ENCODE peak calls at places on chromosomes 16 and 17, in nine cellular contexts. N is stimulated activated CD8-positive, alpha-beta memory T cell treated with anti-CD3 and anti-CD28 coated beads, Interleukin-4, amount 100 ng/mL, for 48 hours; G is activated gamma-delta T cell treated with Interleukin-2 at 50 U/mL for 16 hours; J is MM.1S; E is fibroblast of gingiva; Y is myocyte; U is skeletal muscle cell; B is left kidney; T is occipital lobe. D is an unnamed sample.

GRCh38 chr16:55081622-55082593 is 151.2 kb downstream of the IRX5 start:
- DNase-seq in E (no peak), U (no peak), G (no peak), T (no peak), J (no peak), N (no peak), B (no peak), Y (no peak), D (no peak)

GRCh38 chr17:62760059-62760887 is 47.8 kb downstream of the MARCHF10 start:
- DNase-seq in Y (no peak), G (no peak), U (no peak), E (peak), N (no peak), B (peak), J (no peak), T (no peak), D (no peak)

GRCh38 chr16:67378642-67379041 is 14.7 kb downstream of the TPPP3 start:
- DNase-seq in U (no peak), N (no peak), J (no peak), Y (no peak), B (peak), T (no peak), E (peak), G (no peak), D (no peak)

GRCh38 chr17:4998027-4998665 is 396 bp downstream of the KIF1C start:
- DNase-seq in T (no peak), E (no peak), G (no peak), Y (no peak), N (no peak), U (no peak), J (no peak), B (peak), D (peak)

GRCh38 chr17:78484300-78485159 is 92.7 kb downstream of the DNAH17 start:
- DNase-seq in G (peak), E (no peak), Y (no peak), J (no peak), T (no peak), N (peak), U (no peak), B (peak), D (peak)

GRCh38 chr17:40479754-40480480 is 21.5 kb downstream of the TNS4 start:
- DNase-seq in G (no peak), E (no peak), U (no peak), J (no peak), Y (no peak), N (peak), B (no peak), T (no peak), D (no peak)

GRCh38 chr16:67278773-67279295 is 498 bp upstream of the PLEKHG4 start:
- DNase-seq in G (peak), E (peak), N (peak), J (no peak), Y (no peak), B (no peak), T (no peak), U (no peak), D (peak)

GRCh38 chr17:19003966-19004600 is 481 bp downstream of the FAM83G start:
- DNase-seq in B (peak), Y (no peak), J (peak), G (peak), U (no peak), E (no peak), T (no peak), N (peak), D (peak)

GRCh38 chr17:2883544-2884203 is 87.4 kb downstream of the RAP1GAP2 start:
- DNase-seq in N (no peak), T (no peak), Y (peak), G (no peak), E (peak), U (no peak), J (no peak), B (no peak), D (peak)

GRCh38 chr16:66928702-66929388 is 3.5 kb upstream of the RRAD start:
- DNase-seq in G (no peak), B (peak), E (peak), T (no peak), J (no peak), U (no peak), N (peak), Y (peak), D (peak)

GRCh38 chr17:36901506-36901905 is 35.8 kb upstream of the LHX1 start:
- DNase-seq in U (no peak), B (peak), G (no peak), J (no peak), Y (no peak), E (no peak), N (no peak), T (no peak), D (peak)

GRCh38 chr17:373616-374225 is 21.1 kb upstream of the RPH3AL start:
- DNase-seq in G (no peak), U (no peak), Y (no peak), E (no peak), J (no peak), T (no peak), B (no peak), N (no peak), D (peak)

GRCh38 chr17:69883139-69883538 is 191.9 kb upstream of the KCNJ16 start:
- DNase-seq in J (no peak), G (no peak), Y (no peak), U (no peak), T (no peak), B (no peak), E (no peak), N (no peak), D (no peak)

GRCh38 chr16:85137323-85138072 is 25.2 kb upstream of the CIBAR2 start:
- DNase-seq in U (peak), N (no peak), Y (peak), T (peak), G (no peak), E (peak), B (peak), J (no peak), D (no peak)

GRCh38 chr17:81870155-81870977 is 771 bp downstream of the ARHGDIA start:
- DNase-seq in Y (peak), T (no peak), U (no peak), N (peak), G (no peak), B (peak), J (peak), E (no peak), D (peak)

GRCh38 chr17:33202011-33202410 is 91.1 kb downstream of the ASIC2 start:
- DNase-seq in J (no peak), E (no peak), N (no peak), G (no peak), B (no peak), T (no peak), Y (no peak), U (no peak), D (peak)

GRCh38 chr17:45895304-45895968 is 1.1 kb downstream of the MAPT start:
- DNase-seq in U (no peak), N (peak), T (peak), G (no peak), E (no peak), Y (no peak), B (peak), J (no peak), D (peak)

GRCh38 chr16:51248217-51248616 is 97.1 kb upstream of the SALL1 start:
- DNase-seq in E (no peak), T (no peak), G (no peak), N (no peak), B (no peak), Y (no peak), J (no peak), U (no peak), D (no peak)

GRCh38 chr17:75679706-75680201 is 12.6 kb downstream of the SAP30BP start:
- DNase-seq in J (no peak), E (peak), B (no peak), Y (no peak), N (no peak), U (no peak), T (no peak), G (no peak), D (no peak)

GRCh38 chr17:77036841-77037381 is 103.9 kb upstream of the SEC14L1 start:
- DNase-seq in T (peak), G (no peak), U (no peak), N (no peak), E (no peak), J (peak), Y (peak), B (peak), D (no peak)

GRCh38 chr17:70106551-70106950 is 31.5 kb downstream of the KCNJ16 start:
- DNase-seq in E (no peak), N (no peak), T (no peak), J (no peak), G (no peak), B (no peak), Y (no peak), U (no peak), D (no peak)

GRCh38 chr17:19937522-19937921 is 40.1 kb downstream of the AKAP10 start:
- DNase-seq in N (no peak), J (no peak), G (no peak), Y (no peak), U (no peak), B (no peak), T (no peak), E (peak), D (no peak)

GRCh38 chr17:68318103-68318991 is 27.1 kb downstream of the ARSG start:
- DNase-seq in G (no peak), E (peak), B (no peak), T (no peak), N (no peak), Y (peak), J (no peak), U (peak), D (no peak)

GRCh38 chr17:74089869-74090464 is 113.5 kb upstream of the RPL38 start:
- DNase-seq in E (no peak), J (peak), T (no peak), Y (peak), N (peak), G (peak), B (peak), U (peak), D (peak)

GRCh38 chr16:1781254-1781653 is 1.1 kb downstream of the SPSB3 start:
- DNase-seq in E (no peak), B (no peak), J (no peak), G (no peak), U (no peak), N (no peak), Y (no peak), T (no peak), D (no peak)

GRCh38 chr16:1723450-1724147 is 17.6 kb downstream of the MAPK8IP3 start:
- DNase-seq in Y (peak), G (peak), B (peak), E (no peak), U (no peak), T (no peak), J (peak), N (peak), D (peak)

GRCh38 chr17:21034350-21035235 is 8.2 kb downstream of the USP22 start:
- DNase-seq in N (no peak), Y (peak), U (no peak), B (no peak), J (peak), T (no peak), E (no peak), G (peak), D (peak)

GRCh38 chr17:77817953-77818352 is 140.6 kb upstream of the TNRC6C start:
- DNase-seq in B (no peak), J (no peak), T (no peak), E (no peak), U (no peak), Y (peak), G (no peak), N (no peak), D (no peak)

GRCh38 chr17:29168079-29168758 is 12.0 kb downstream of the MYO18A start:
- DNase-seq in E (no peak), U (no peak), T (no peak), G (no peak), N (no peak), Y (peak), J (no peak), B (no peak), D (no peak)

GRCh38 chr17:77872714-77873517 is 85.6 kb upstream of the TNRC6C start:
- DNase-seq in B (no peak), T (no peak), U (no peak), E (no peak), N (no peak), J (no peak), Y (no peak), G (no peak), D (no peak)

GRCh38 chr17:64146418-64147109 is 16.6 kb upstream of the ERN1 start:
- DNase-seq in B (peak), G (peak), T (peak), J (peak), U (peak), Y (peak), N (peak), E (peak), D (peak)

GRCh38 chr17:72136692-72137550 is 16.1 kb downstream of the SOX9 start:
- DNase-seq in Y (peak), G (no peak), U (peak), E (peak), N (no peak), J (no peak), T (no peak), B (no peak), D (no peak)

D was measured in mesendoderm.